ENCODE peak calls at places on chromosomes 3 and 15, in nine cellular contexts. One of them, this sample, is unnamed.

GRCh38 chr15:48940508-48940907 is 23.2 kb downstream of the SHC4 start:
- DNase-seq in fibroblast of villous mesenchyme: peak; percentile 96
- DNase-seq in cardiac muscle cell: no peak
- DNase-seq in psoas muscle: no peak
- DNase-seq in suprapubic skin: no peak
- DNase-seq in fibroblast of mammary gland: peak; percentile 100
- DNase-seq in upper lobe of left lung: no peak
- DNase-seq in pancreas: no peak
- DNase-seq in BJ: peak; percentile 87
- DNase-seq in this sample: peak; percentile 96

GRCh38 chr3:48364840-48365239 is 7.2 kb upstream of the FBXW12 start:
- DNase-seq in fibroblast of mammary gland: no peak
- DNase-seq in BJ: no peak
- DNase-seq in cardiac muscle cell: no peak
- DNase-seq in upper lobe of left lung: no peak
- DNase-seq in suprapubic skin: no peak
- DNase-seq in fibroblast of villous mesenchyme: no peak
- DNase-seq in psoas muscle: no peak
- DNase-seq in pancreas: no peak
- DNase-seq in this sample: no peak

GRCh38 chr3:117408811-117409210 is 699.2 kb downstream of the TUSC7 start:
- DNase-seq in suprapubic skin: no peak
- DNase-seq in fibroblast of mammary gland: no peak
- DNase-seq in pancreas: no peak
- DNase-seq in BJ: peak; percentile 19
- DNase-seq in fibroblast of villous mesenchyme: no peak
- DNase-seq in cardiac muscle cell: no peak
- DNase-seq in psoas muscle: no peak
- DNase-seq in upper lobe of left lung: no peak
- DNase-seq in this sample: peak; percentile 4

GRCh38 chr3:51706788-51707731 is at the start of gene GRM2:
- DNase-seq in pancreas: peak; percentile 82
- DNase-seq in cardiac muscle cell: peak; percentile 97
- DNase-seq in psoas muscle: peak; percentile 79
- DNase-seq in BJ: peak; percentile 8
- DNase-seq in fibroblast of villous mesenchyme: peak; percentile 88
- DNase-seq in fibroblast of mammary gland: peak; percentile 78
- DNase-seq in suprapubic skin: peak; percentile 82
- DNase-seq in upper lobe of left lung: peak; percentile 73
- DNase-seq in this sample: peak; percentile 84

GRCh38 chr15:69909719-69910444 is 187.8 kb downstream of the TLE3 start:
- DNase-seq in BJ: no peak
- DNase-seq in psoas muscle: no peak
- DNase-seq in fibroblast of villous mesenchyme: no peak
- DNase-seq in suprapubic skin: no peak
- DNase-seq in cardiac muscle cell: no peak
- DNase-seq in pancreas: no peak
- DNase-seq in upper lobe of left lung: no peak
- DNase-seq in fibroblast of mammary gland: no peak
- DNase-seq in this sample: no peak

GRCh38 chr15:39594764-39595620 is 14.1 kb downstream of the THBS1 start:
- DNase-seq in pancreas: no peak
- DNase-seq in cardiac muscle cell: no peak
- DNase-seq in BJ: peak; percentile 25
- DNase-seq in fibroblast of villous mesenchyme: peak; percentile 41
- DNase-seq in upper lobe of left lung: no peak
- DNase-seq in psoas muscle: no peak
- DNase-seq in suprapubic skin: no peak
- DNase-seq in fibroblast of mammary gland: peak; percentile 34
- DNase-seq in this sample: peak; percentile 41

GRCh38 chr3:109532257-109533216 is 195.2 kb upstream of the DPPA4 start:
- DNase-seq in fibroblast of mammary gland: peak; percentile 42
- DNase-seq in pancreas: no peak
- DNase-seq in upper lobe of left lung: peak; percentile 59
- DNase-seq in cardiac muscle cell: peak; percentile 61
- DNase-seq in psoas muscle: no peak
- DNase-seq in suprapubic skin: no peak
- DNase-seq in fibroblast of villous mesenchyme: peak; percentile 49
- DNase-seq in BJ: no peak
- DNase-seq in this sample: peak; percentile 80

GRCh38 chr3:183148056-183148455 is 14.5 kb downstream of the LAMP3 start:
- DNase-seq in suprapubic skin: no peak
- DNase-seq in psoas muscle: no peak
- DNase-seq in upper lobe of left lung: no peak
- DNase-seq in cardiac muscle cell: no peak
- DNase-seq in fibroblast of mammary gland: peak; percentile 74
- DNase-seq in BJ: no peak
- DNase-seq in fibroblast of villous mesenchyme: peak; percentile 83
- DNase-seq in pancreas: no peak
- DNase-seq in this sample: peak; percentile 88

GRCh38 chr3:39804951-39805350 is 4.5 kb upstream of the MYRIP start:
- DNase-seq in upper lobe of left lung: no peak
- DNase-seq in suprapubic skin: no peak
- DNase-seq in fibroblast of mammary gland: peak; percentile 34
- DNase-seq in psoas muscle: no peak
- DNase-seq in BJ: no peak
- DNase-seq in fibroblast of villous mesenchyme: no peak
- DNase-seq in cardiac muscle cell: no peak
- DNase-seq in pancreas: no peak
- DNase-seq in this sample: no peak

GRCh38 chr15:98075441-98075840 is 114.9 kb downstream of the ARRDC4 start:
- DNase-seq in fibroblast of mammary gland: no peak
- DNase-seq in BJ: no peak
- DNase-seq in cardiac muscle cell: no peak
- DNase-seq in psoas muscle: no peak
- DNase-seq in suprapubic skin: no peak
- DNase-seq in upper lobe of left lung: no peak
- DNase-seq in fibroblast of villous mesenchyme: no peak
- DNase-seq in pancreas: no peak
- DNase-seq in this sample: no peak

GRCh38 chr3:65664436-65664835 is 374.3 kb downstream of the MAGI1 start:
- DNase-seq in fibroblast of mammary gland: no peak
- DNase-seq in upper lobe of left lung: no peak
- DNase-seq in pancreas: no peak
- DNase-seq in cardiac muscle cell: no peak
- DNase-seq in fibroblast of villous mesenchyme: no peak
- DNase-seq in suprapubic skin: no peak
- DNase-seq in BJ: no peak
- DNase-seq in psoas muscle: no peak
- DNase-seq in this sample: no peak

GRCh38 chr3:65664927-65665326 is 373.8 kb downstream of the MAGI1 start:
- DNase-seq in cardiac muscle cell: no peak
- DNase-seq in pancreas: no peak
- DNase-seq in BJ: no peak
- DNase-seq in suprapubic skin: no peak
- DNase-seq in fibroblast of villous mesenchyme: no peak
- DNase-seq in upper lobe of left lung: no peak
- DNase-seq in psoas muscle: no peak
- DNase-seq in fibroblast of mammary gland: no peak
- DNase-seq in this sample: no peak

GRCh38 chr3:65658398-65658797 is 380.3 kb downstream of the MAGI1 start:
- DNase-seq in pancreas: no peak
- DNase-seq in BJ: no peak
- DNase-seq in suprapubic skin: no peak
- DNase-seq in cardiac muscle cell: no peak
- DNase-seq in psoas muscle: no peak
- DNase-seq in upper lobe of left lung: no peak
- DNase-seq in fibroblast of villous mesenchyme: no peak
- DNase-seq in fibroblast of mammary gland: no peak
- DNase-seq in this sample: no peak

GRCh38 chr3:65659396-65659795 is 379.3 kb downstream of the MAGI1 start:
- DNase-seq in pancreas: no peak
- DNase-seq in fibroblast of villous mesenchyme: peak; percentile 12
- DNase-seq in cardiac muscle cell: no peak
- DNase-seq in fibroblast of mammary gland: no peak
- DNase-seq in upper lobe of left lung: no peak
- DNase-seq in BJ: no peak
- DNase-seq in suprapubic skin: no peak
- DNase-seq in psoas muscle: no peak
- DNase-seq in this sample: no peak

GRCh38 chr3:65660000-65660598 is 378.6 kb downstream of the MAGI1 start:
- DNase-seq in psoas muscle: no peak
- DNase-seq in BJ: no peak
- DNase-seq in suprapubic skin: no peak
- DNase-seq in upper lobe of left lung: no peak
- DNase-seq in fibroblast of villous mesenchyme: no peak
- DNase-seq in cardiac muscle cell: no peak
- DNase-seq in pancreas: no peak
- DNase-seq in fibroblast of mammary gland: no peak
- DNase-seq in this sample: no peak
- H3K4me3 ChIP-seq in psoas muscle: no peak overlapping the region
- H3K4me3 ChIP-seq in BJ: no peak overlapping the region
- H3K4me3 ChIP-seq in suprapubic skin: no peak overlapping the region
- H3K4me3 ChIP-seq in upper lobe of left lung: no peak overlapping the region
- H3K4me3 ChIP-seq in fibroblast of villous mesenchyme: no peak overlapping the region
- H3K4me3 ChIP-seq in cardiac muscle cell: no peak overlapping the region
- H3K4me3 ChIP-seq in pancreas: no peak overlapping the region
- H3K4me3 ChIP-seq in fibroblast of mammary gland: no peak overlapping the region
- H3K4me3 ChIP-seq in this sample: no peak overlapping the region

GRCh38 chr3:25429960-25430941 is 2.2 kb downstream of the RARB start:
- DNase-seq in fibroblast of mammary gland: no peak
- DNase-seq in suprapubic skin: no peak
- DNase-seq in BJ: no peak
- DNase-seq in psoas muscle: no peak
- DNase-seq in pancreas: no peak
- DNase-seq in cardiac muscle cell: no peak
- DNase-seq in upper lobe of left lung: no peak
- DNase-seq in fibroblast of villous mesenchyme: peak; percentile 65
- DNase-seq in this sample: peak; percentile 55

GRCh38 chr3:25427155-25428002 is 684 bp upstream of the RARB start:
- DNase-seq in BJ: no peak
- DNase-seq in upper lobe of left lung: no peak
- DNase-seq in suprapubic skin: no peak
- DNase-seq in fibroblast of mammary gland: peak; percentile 64
- DNase-seq in psoas muscle: no peak
- DNase-seq in cardiac muscle cell: peak; percentile 27
- DNase-seq in pancreas: no peak
- DNase-seq in fibroblast of villous mesenchyme: peak; percentile 42
- DNase-seq in this sample: peak; percentile 61

GRCh38 chr3:25428003-25428861 is at the start of gene RARB:
- DNase-seq in cardiac muscle cell: peak; percentile 93
- DNase-seq in upper lobe of left lung: peak; percentile 66
- DNase-seq in psoas muscle: peak; percentile 67
- DNase-seq in pancreas: peak; percentile 35
- DNase-seq in suprapubic skin: peak; percentile 80
- DNase-seq in fibroblast of mammary gland: peak; percentile 92
- DNase-seq in BJ: peak; percentile 81
- DNase-seq in fibroblast of villous mesenchyme: peak; percentile 91
- DNase-seq in this sample: peak; percentile 97

GRCh38 chr3:25429441-25429907 is 1.4 kb downstream of the RARB start:
- DNase-seq in BJ: no peak
- DNase-seq in upper lobe of left lung: no peak
- DNase-seq in fibroblast of mammary gland: no peak
- DNase-seq in pancreas: no peak
- DNase-seq in fibroblast of villous mesenchyme: no peak
- DNase-seq in psoas muscle: no peak
- DNase-seq in suprapubic skin: no peak
- DNase-seq in cardiac muscle cell: no peak
- DNase-seq in this sample: peak; percentile 32

DNA sequence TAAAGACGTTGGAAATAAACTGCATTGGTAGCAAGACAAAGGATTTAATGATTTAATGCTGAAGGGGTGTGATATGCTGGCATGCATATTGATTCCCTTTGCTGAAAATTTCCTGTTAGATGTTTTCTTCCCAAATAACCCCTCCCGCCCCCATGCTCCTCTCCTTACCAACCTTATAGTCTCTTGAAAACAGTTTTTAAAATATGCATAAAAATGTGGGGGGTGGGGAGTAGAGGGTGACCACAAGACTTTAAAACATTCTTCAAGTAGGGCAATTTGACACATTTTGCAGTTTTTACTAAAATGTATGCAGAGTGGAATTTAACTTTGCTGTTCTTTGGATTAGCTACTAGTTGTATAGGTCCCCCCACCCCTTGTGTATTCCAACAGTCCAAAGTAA is 887 bp downstream of the RARB start:
- DNase-seq in fibroblast of villous mesenchyme: no peak
- DNase-seq in fibroblast of mammary gland: no peak
- DNase-seq in suprapubic skin: no peak
- DNase-seq in upper lobe of left lung: no peak
- DNase-seq in BJ: no peak
- DNase-seq in psoas muscle: no peak
- DNase-seq in pancreas: no peak
- DNase-seq in cardiac muscle cell: no peak
- DNase-seq in this sample: no peak
- H3K4me3 ChIP-seq in fibroblast of villous mesenchyme: peak overlapping the region; percentile 58
- H3K4me3 ChIP-seq in fibroblast of mammary gland: peak overlapping the region; percentile 66
- H3K4me3 ChIP-seq in suprapubic skin: peak overlapping the region; percentile 56
- H3K4me3 ChIP-seq in upper lobe of left lung: peak overlapping the region; percentile 55
- H3K4me3 ChIP-seq in BJ: peak overlapping the region; percentile 48
- H3K4me3 ChIP-seq in psoas muscle: peak overlapping the region; percentile 73
- H3K4me3 ChIP-seq in pancreas: peak overlapping the region; percentile 50
- H3K4me3 ChIP-seq in cardiac muscle cell: peak overlapping the region; percentile 81
- H3K4me3 ChIP-seq in this sample: peak overlapping the region; percentile 47

DNA sequence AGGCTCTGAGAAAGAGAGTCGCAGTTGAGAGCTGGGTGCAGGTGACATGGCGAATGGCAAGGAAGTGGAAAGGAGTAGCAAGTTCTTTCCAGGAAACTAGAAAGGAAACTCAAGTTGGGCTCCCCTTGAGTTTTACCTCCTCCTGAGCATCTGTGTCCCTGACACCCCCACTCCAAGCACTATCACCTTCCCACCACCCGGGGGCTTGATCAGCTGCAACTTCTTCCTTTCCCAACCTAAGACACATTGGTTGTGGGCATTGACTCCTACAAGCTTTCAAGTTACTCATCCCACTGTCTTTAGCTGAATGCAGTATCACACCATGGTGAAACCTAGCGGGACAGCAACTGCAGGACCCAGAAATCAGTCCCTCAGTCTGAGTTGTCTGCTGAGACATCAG is 256.6 kb upstream of the NR2F2 start:
- DNase-seq in BJ: no peak
- DNase-seq in pancreas: no peak
- DNase-seq in cardiac muscle cell: no peak
- DNase-seq in fibroblast of villous mesenchyme: no peak
- DNase-seq in psoas muscle: no peak
- DNase-seq in upper lobe of left lung: no peak
- DNase-seq in suprapubic skin: no peak
- DNase-seq in fibroblast of mammary gland: no peak
- DNase-seq in this sample: no peak
- H3K4me3 ChIP-seq in BJ: no peak overlapping the region
- H3K4me3 ChIP-seq in pancreas: no peak overlapping the region
- H3K4me3 ChIP-seq in cardiac muscle cell: no peak overlapping the region
- H3K4me3 ChIP-seq in fibroblast of villous mesenchyme: no peak overlapping the region
- H3K4me3 ChIP-seq in psoas muscle: no peak overlapping the region
- H3K4me3 ChIP-seq in upper lobe of left lung: no peak overlapping the region
- H3K4me3 ChIP-seq in suprapubic skin: no peak overlapping the region
- H3K4me3 ChIP-seq in fibroblast of mammary gland: no peak overlapping the region
- H3K4me3 ChIP-seq in this sample: no peak overlapping the region

DNA sequence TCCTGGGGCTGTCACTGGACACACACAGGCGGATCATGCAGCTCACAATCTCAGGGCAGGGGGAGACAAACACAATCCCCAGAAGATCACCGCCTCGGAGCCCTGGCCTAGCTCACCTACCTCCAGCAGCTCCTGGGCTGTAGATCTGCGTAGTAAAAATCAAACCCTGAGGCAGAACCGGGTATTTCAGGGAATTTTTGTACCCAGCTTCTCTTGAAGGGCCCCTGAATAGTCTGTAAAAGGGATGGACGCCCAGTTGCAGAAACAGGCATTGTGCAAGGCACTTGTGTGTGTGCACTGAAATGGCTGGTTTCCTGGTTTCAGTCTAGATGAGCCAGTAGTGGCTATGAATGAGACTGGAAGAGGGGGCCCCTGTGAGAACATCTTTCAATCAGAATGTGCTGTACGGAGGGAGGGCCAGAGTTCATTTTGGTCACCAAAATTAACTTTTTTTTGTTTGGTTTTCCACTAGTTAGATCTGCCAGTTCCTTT is 54.9 kb upstream of the RPL32 start:
- DNase-seq in fibroblast of villous mesenchyme: no peak
- DNase-seq in upper lobe of left lung: no peak
- DNase-seq in suprapubic skin: no peak
- DNase-seq in cardiac muscle cell: no peak
- DNase-seq in psoas muscle: peak; percentile 50
- DNase-seq in pancreas: no peak
- DNase-seq in fibroblast of mammary gland: peak; percentile 6
- DNase-seq in BJ: no peak
- DNase-seq in this sample: no peak
- H3K4me3 ChIP-seq in fibroblast of villous mesenchyme: no peak overlapping the region
- H3K4me3 ChIP-seq in upper lobe of left lung: no peak overlapping the region
- H3K4me3 ChIP-seq in suprapubic skin: no peak overlapping the region
- H3K4me3 ChIP-seq in cardiac muscle cell: no peak overlapping the region
- H3K4me3 ChIP-seq in psoas muscle: no peak overlapping the region
- H3K4me3 ChIP-seq in pancreas: no peak overlapping the region
- H3K4me3 ChIP-seq in fibroblast of mammary gland: no peak overlapping the region
- H3K4me3 ChIP-seq in BJ: no peak overlapping the region
- H3K4me3 ChIP-seq in this sample: no peak overlapping the region

This sample was measured in astrocyte of the spinal cord.